ENCODE peak calls at places on chromosomes 5 and 9, in nine cellular contexts. R is COR-L47; Q is cardiac fibroblast; I is Kasumi-1; Y is NCI-H1092; B is activated CD4-positive, alpha-beta T cell treated with anti-CD3 and anti-CD28 coated beads, Interleukin-2, amount 50 U/mL, for 1 hour; U is GM03348; T is frontal cortex; L is ACHN. K is an unnamed sample.

GRCh38 chr5:33470544-33470943 is 29.8 kb downstream of the TARS1 start:
- DNase-seq in I (peak), L (peak), U (peak), T (peak), R (peak), Y (no peak), Q (peak), B (no peak), K (no peak)

GRCh38 chr5:34474573-34475021 is 181.5 kb upstream of the RAI14 start:
- DNase-seq in U (peak), B (no peak), Q (peak), I (peak), L (peak), T (peak), Y (peak), R (peak), K (no peak)

GRCh38 chr9:86867658-86868313 is 79.5 kb downstream of the GAS1 start:
- DNase-seq in T (no peak), I (no peak), B (no peak), L (no peak), Q (peak), R (peak), U (no peak), Y (peak), K (no peak)

GRCh38 chr9:91690540-91691249 is 259.3 kb downstream of the ROR2 start:
- DNase-seq in U (no peak), Y (no peak), L (no peak), I (no peak), R (peak), Q (no peak), B (no peak), T (no peak), K (no peak)

GRCh38 chr9:68678430-68678829 is 26.6 kb upstream of the PIP5K1B start:
- DNase-seq in B (no peak), U (no peak), Y (no peak), L (peak), R (peak), T (no peak), Q (no peak), I (no peak), K (no peak)

GRCh38 chr9:114216081-114216480 is 60.7 kb downstream of the COL27A1 start:
- DNase-seq in Y (no peak), B (no peak), R (no peak), Q (peak), L (no peak), I (no peak), T (no peak), U (peak), K (no peak)

GRCh38 chr5:10469253-10470030 is 27.8 kb downstream of the ROPN1L start:
- DNase-seq in R (no peak), I (no peak), U (peak), Q (no peak), Y (no peak), B (no peak), L (no peak), T (no peak), K (no peak)

GRCh38 chr9:129058965-129059795 is 21.7 kb upstream of the DOLPP1 start:
- DNase-seq in I (no peak), Y (no peak), T (no peak), Q (peak), B (no peak), R (no peak), U (peak), L (peak), K (no peak)

GRCh38 chr5:57302643-57303042 is 128.8 kb downstream of the GPBP1 start:
- DNase-seq in T (no peak), L (no peak), B (no peak), Y (no peak), R (no peak), Q (peak), U (no peak), I (no peak), K (no peak)

GRCh38 chr5:18497089-18497488 is 862.8 kb downstream of the TAF11L14 start:
- DNase-seq in L (no peak), B (no peak), R (no peak), U (no peak), Q (no peak), Y (no peak), T (no peak), I (peak), K (no peak)

GRCh38 chr5:107744418-107745330 is 73.9 kb upstream of the EFNA5 start:
- DNase-seq in I (no peak), U (no peak), Q (no peak), R (peak), B (no peak), L (no peak), T (no peak), Y (no peak), K (no peak)

GRCh38 chr9:127608104-127608966 is 3.7 kb upstream of the STXBP1 start:
- DNase-seq in B (peak), R (peak), T (peak), I (no peak), Y (peak), U (peak), Q (peak), L (peak), K (peak)

GRCh38 chr5:53367727-53368126 is 112.7 kb upstream of the FST start:
- DNase-seq in R (no peak), B (no peak), Y (no peak), Q (no peak), T (no peak), I (no peak), U (no peak), L (no peak), K (no peak)

GRCh38 chr5:131379071-131379538 is 115.3 kb downstream of the CDC42SE2 start:
- DNase-seq in L (peak), T (no peak), B (no peak), I (no peak), U (no peak), R (no peak), Y (no peak), Q (peak), K (no peak)

GRCh38 chr5:67561145-67561932 is 364.7 kb upstream of the CD180 start:
- DNase-seq in I (no peak), Q (peak), U (no peak), R (no peak), B (no peak), T (no peak), Y (no peak), L (no peak), K (no peak)

GRCh38 chr9:22170990-22171663 is 162.0 kb upstream of the CDKN2B start:
- DNase-seq in T (no peak), Y (no peak), B (no peak), L (no peak), I (no peak), U (no peak), Q (no peak), R (no peak), K (no peak)

GRCh38 chr9:124298646-124299235 is 41.0 kb downstream of the NEK6 start:
- DNase-seq in U (no peak), I (no peak), R (no peak), L (no peak), Y (no peak), B (no peak), Q (no peak), T (no peak), K (no peak)

GRCh38 chr5:177234761-177235315 is 68.7 kb downstream of the RAB24 start:
- DNase-seq in I (no peak), R (no peak), B (no peak), Q (no peak), L (no peak), Y (no peak), T (no peak), U (peak), K (no peak)

GRCh38 chr9:120294003-120294402 is 286.0 kb downstream of the CDK5RAP2 start:
- DNase-seq in U (no peak), L (no peak), Y (no peak), Q (no peak), R (no peak), I (no peak), B (no peak), T (no peak), K (no peak)

GRCh38 chr5:67610191-67610912 is 413.8 kb upstream of the CD180 start:
- DNase-seq in B (no peak), U (no peak), Y (no peak), Q (no peak), I (no peak), L (no peak), R (no peak), T (no peak), K (no peak)

GRCh38 chr9:131037336-131038255 is 28.6 kb downstream of the LAMC3 start:
- DNase-seq in R (no peak), I (peak), Y (no peak), Q (peak), L (no peak), B (no peak), U (no peak), T (no peak), K (no peak)

GRCh38 chr5:61275841-61276240 is 56.2 kb upstream of the ZSWIM6 start:
- DNase-seq in R (no peak), B (no peak), U (peak), Y (no peak), T (no peak), I (peak), Q (peak), L (peak), K (no peak)

GRCh38 chr5:83503662-83504061 is 32.1 kb downstream of the VCAN start:
- DNase-seq in R (peak), I (no peak), L (no peak), B (no peak), Q (no peak), U (peak), Y (no peak), T (no peak), K (no peak)